ENCODE peak calls at places on chromosomes 4 and X, in seven cellular contexts. K, N, E, B, P, L and Z are unnamed samples.

GRCh38 chr4:139028191-139028661 is 12.6 kb downstream of the NOCT start:
- DNase-seq in K (no peak), B (no peak), P (no peak), N (no peak), E (no peak), L (no peak), Z (no peak)

GRCh38 chrX:69128573-69128972 is 36.7 kb downstream of the PJA1 start:
- DNase-seq in E (no peak), N (no peak), B (peak; percentile 85), P (no peak), L (peak; percentile 63), K (peak; percentile 70), Z (peak; percentile 45)

GRCh38 chrX:103556941-103557340 is 28.4 kb upstream of the TCEAL4 start:
- DNase-seq in N (no peak), B (no peak), K (no peak), E (no peak), L (no peak), P (no peak), Z (no peak)

GRCh38 chr4:113293043-113293560 is 243.6 kb downstream of the ANK2 start:
- DNase-seq in E (no peak), P (no peak), B (no peak), N (peak; percentile 65), L (no peak), K (peak; percentile 67), Z (no peak)

GRCh38 chrX:102765794-102766193 is 45.3 kb downstream of the GPRASP3 start:
- DNase-seq in K (peak; percentile 64), N (peak; percentile 88), P (no peak), L (no peak), B (no peak), E (no peak), Z (no peak)

GRCh38 chr4:170242471-170242870 is 152.7 kb upstream of the AADAT start:
- DNase-seq in B (no peak), P (no peak), E (no peak), K (no peak), N (no peak), L (no peak), Z (no peak)

GRCh38 chrX:3286196-3286920 is 60.1 kb downstream of the MXRA5 start:
- DNase-seq in N (no peak), L (no peak), K (no peak), B (no peak), P (no peak), E (no peak), Z (no peak)

GRCh38 chr4:149072359-149072758 is 630.1 kb upstream of the NR3C2 start:
- DNase-seq in N (no peak), B (no peak), K (no peak), L (no peak), P (no peak), E (no peak), Z (no peak)

GRCh38 chrX:7779644-7780043 is 63.3 kb upstream of the VCX start:
- DNase-seq in E (no peak), B (no peak), L (no peak), P (no peak), N (no peak), K (no peak), Z (no peak)

GRCh38 chr4:168272488-168272887 is 46.1 kb downstream of the DDX60 start:
- DNase-seq in K (no peak), N (no peak), P (no peak), L (no peak), B (no peak), E (no peak), Z (no peak)

GRCh38 chr4:146368209-146368608 is 153.5 kb downstream of the SLC10A7 start:
- DNase-seq in N (no peak), K (no peak), P (no peak), B (no peak), E (no peak), L (no peak), Z (no peak)

GRCh38 chr4:184657144-184657543 is 7.6 kb downstream of the PRIMPOL start:
- DNase-seq in E (no peak), P (no peak), K (no peak), N (no peak), L (no peak), B (no peak), Z (no peak)

GRCh38 chr4:9703391-9703790 is 78.0 kb upstream of the DRD5 start:
- DNase-seq in B (no peak), E (peak; percentile 56), L (peak; percentile 58), K (peak; percentile 73), P (peak; percentile 88), N (peak; percentile 71), Z (peak; percentile 68)

GRCh38 chr4:110622841-110623709 is at the start of gene PITX2:
- DNase-seq in P (peak; percentile 96), K (no peak), E (no peak), B (peak; percentile 92), L (peak; percentile 89), N (peak; percentile 70), Z (peak; percentile 68)

GRCh38 chr4:791866-792630 is 33.9 kb downstream of the CPLX1 start:
- DNase-seq in E (peak; percentile 40), B (peak; percentile 91), L (no peak), K (no peak), P (peak; percentile 75), N (no peak), Z (peak; percentile 60)

GRCh38 chr4:89681219-89681618 is 155.7 kb downstream of the SNCA start:
- DNase-seq in E (no peak), L (no peak), B (peak; percentile 40), P (no peak), K (no peak), N (no peak), Z (no peak)

GRCh38 chrX:110394653-110395052 is 36.0 kb downstream of the RTL9 start:
- DNase-seq in P (no peak), B (no peak), K (no peak), E (no peak), N (no peak), L (no peak), Z (no peak)

GRCh38 chr4:148852092-148852699 is 410.0 kb upstream of the NR3C2 start:
- DNase-seq in K (no peak), L (no peak), P (no peak), E (no peak), B (no peak), N (no peak), Z (no peak)

GRCh38 chrX:12137982-12138365 is 299 bp upstream of the FRMPD4 start:
- DNase-seq in B (peak; percentile 7), E (no peak), P (no peak), K (no peak), L (no peak), N (no peak), Z (no peak)

GRCh38 chr4:10047967-10048366 is 26.7 kb upstream of the SLC2A9 start:
- DNase-seq in B (no peak), L (no peak), N (no peak), P (no peak), E (no peak), K (no peak), Z (no peak)

GRCh38 chr4:186627226-186627865 is 72.0 kb upstream of the MTNR1A start:
- DNase-seq in N (no peak), L (no peak), E (no peak), K (no peak), B (no peak), P (no peak), Z (no peak)

GRCh38 chr4:122765702-122766352 is 33.3 kb downstream of the BBS12 start:
- DNase-seq in N (no peak), L (no peak), P (no peak), B (no peak), K (no peak), E (no peak), Z (no peak)

GRCh38 chr4:104967034-104967401 is 179.7 kb upstream of the TET2 start:
- DNase-seq in E (no peak), K (no peak), N (no peak), B (no peak), L (no peak), P (peak; percentile 42), Z (no peak)

GRCh38 chrX:100447563-100448397 is 37.7 kb upstream of the PCDH19 start:
- DNase-seq in P (peak; percentile 31), L (peak; percentile 61), N (no peak), E (no peak), K (no peak), B (no peak), Z (no peak)

GRCh38 chrX:12080265-12080664 is 58.0 kb upstream of the FRMPD4 start:
- DNase-seq in E (no peak), L (peak; percentile 18), B (no peak), P (no peak), N (no peak), K (no peak), Z (no peak)

GRCh38 chr4:151917145-151917775 is 156.5 kb upstream of the GATB start:
- DNase-seq in K (no peak), P (no peak), N (no peak), B (no peak), E (no peak), L (no peak), Z (no peak)

GRCh38 chr4:142404191-142404611 is 441.9 kb downstream of the INPP4B start:
- DNase-seq in L (no peak), P (no peak), B (no peak), K (no peak), N (no peak), E (no peak), Z (no peak)

GRCh38 chrX:105458846-105459245 is 238.4 kb upstream of the TEX13A start:
- DNase-seq in P (no peak), N (no peak), K (no peak), B (no peak), L (no peak), E (no peak), Z (no peak)

GRCh38 chr4:107444-108429 is 16.6 kb upstream of the ZNF718 start:
- DNase-seq in E (no peak), N (no peak), P (no peak), B (peak; percentile 79), L (peak; percentile 56), K (no peak), Z (peak; percentile 36)

GRCh38 chr4:78928835-78929234 is 10.4 kb downstream of the PAQR3 start:
- DNase-seq in L (no peak), K (no peak), P (no peak), E (no peak), B (no peak), N (no peak), Z (no peak)
- H3K36me3 ChIP-seq in L (peaks cover 31% of the 10 kb centered on the region), K (peaks cover 29% of the 10 kb centered on the region), P (no peaks in the 10 kb centered on the region), E (peaks cover 7% of the 10 kb centered on the region), B (peaks cover 8% of the 10 kb centered on the region), N (peaks cover 70% of the 10 kb centered on the region), Z (peaks cover 29% of the 10 kb centered on the region)

DNA sequence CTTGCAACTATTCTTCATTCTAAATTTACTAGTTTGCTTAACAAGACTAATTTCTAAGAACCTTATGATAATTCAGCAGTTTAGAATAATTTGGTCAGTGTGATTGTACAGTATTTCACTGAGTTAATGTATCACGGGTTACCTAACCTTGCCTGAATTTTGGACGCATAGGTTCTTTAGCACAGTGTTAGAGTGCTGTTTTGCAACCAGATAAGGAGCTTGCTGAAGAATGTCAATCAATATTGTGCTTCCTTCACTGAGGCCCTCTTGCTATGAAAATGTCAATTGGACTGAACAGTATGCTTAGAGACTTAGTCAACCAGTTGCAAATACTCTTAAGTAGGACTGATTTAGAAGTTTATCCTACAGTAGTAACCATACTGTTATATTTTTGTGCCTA is 19.6 kb downstream of the VAMP7 start:
- DNase-seq in L (no peak), E (no peak), B (no peak), P (no peak), K (no peak), N (no peak), Z (no peak)
- H3K36me3 ChIP-seq in L (peaks cover 42% of the 10 kb centered on the region), E (peaks cover 17% of the 10 kb centered on the region), B (peaks cover 3% of the 10 kb centered on the region), P (no peaks in the 10 kb centered on the region), K (peaks cover 24% of the 10 kb centered on the region), N (peaks cover 23% of the 10 kb centered on the region), Z (peaks cover 34% of the 10 kb centered on the region)

GRCh38 chr4:2497324-2497723 is 28.4 kb downstream of the RNF4 start:
- DNase-seq in P (no peak), K (no peak), L (no peak), B (no peak), E (no peak), N (no peak), Z (no peak)
- H3K36me3 ChIP-seq in P (no peaks in the 10 kb centered on the region), K (peaks cover 50% of the 10 kb centered on the region), L (peaks cover 63% of the 10 kb centered on the region), B (peaks cover 60% of the 10 kb centered on the region), E (peaks cover 66% of the 10 kb centered on the region), N (peaks cover 81% of the 10 kb centered on the region), Z (peaks cover 92% of the 10 kb centered on the region)

GRCh38 chr4:73127839-73128448 is 58.4 kb upstream of the COX18 start:
- DNase-seq in E (peak; percentile 8), P (no peak), N (no peak), K (no peak), L (peak; percentile 45), B (no peak), Z (no peak)
- H3K36me3 ChIP-seq in E (peaks cover 24% of the 10 kb centered on the region), P (no peaks in the 10 kb centered on the region), N (peaks cover 71% of the 10 kb centered on the region), K (peaks cover 24% of the 10 kb centered on the region), L (peaks cover 76% of the 10 kb centered on the region), B (peaks cover 14% of the 10 kb centered on the region), Z (peaks cover 61% of the 10 kb centered on the region)